ENCODE peak calls at places on chromosomes 3 and 15, in eight cellular contexts. I, N, A, G, H, Q, O and M are unnamed samples.

GRCh38 chr15:83769411-83769960 is 115.6 kb downstream of the ADAMTSL3 start:
- DNase-seq in O (no peak), H (no peak), I (no peak), G (peak), A (no peak), N (no peak), Q (no peak), M (no peak)

GRCh38 chr15:72722071-72722696 is 36.2 kb downstream of the BBS4 start:
- DNase-seq in N (peak), A (peak), O (peak), I (no peak), G (peak), H (peak), Q (peak), M (peak)

GRCh38 chr3:16183601-16184270 is 9.3 kb downstream of the GALNT15 start:
- DNase-seq in I (no peak), Q (no peak), O (no peak), H (no peak), G (no peak), N (no peak), A (no peak), M (no peak)

GRCh38 chr3:139797724-139798343 is 120.1 kb upstream of the NMNAT3 start:
- DNase-seq in A (peak), N (no peak), Q (peak), O (no peak), G (no peak), H (peak), I (no peak), M (no peak)

GRCh38 chr3:193554790-193555189 is at the start of gene ATP13A4:
- DNase-seq in O (no peak), G (peak), Q (peak), N (no peak), H (no peak), A (peak), I (no peak), M (no peak)

GRCh38 chr3:188889070-188889491 is 282.7 kb upstream of the TPRG1 start:
- DNase-seq in A (no peak), H (no peak), O (no peak), G (no peak), I (no peak), Q (no peak), N (no peak), M (no peak)

GRCh38 chr3:189041482-189042090 is 130.2 kb upstream of the TPRG1 start:
- DNase-seq in H (no peak), I (no peak), A (peak), O (no peak), N (peak), G (peak), Q (peak), M (no peak)

GRCh38 chr3:127182446-127182845 is 10.5 kb upstream of the PRR23E start:
- DNase-seq in N (no peak), G (peak), Q (no peak), A (no peak), O (no peak), H (no peak), I (no peak), M (no peak)

GRCh38 chr15:44593042-44593736 is 56.2 kb downstream of the EIF3J start:
- DNase-seq in I (no peak), N (no peak), G (peak), A (no peak), Q (no peak), H (no peak), O (no peak), M (no peak)

GRCh38 chr3:72836923-72837322 is 11.3 kb downstream of the SHQ1 start:
- DNase-seq in N (no peak), O (peak), H (peak), G (no peak), I (no peak), A (no peak), Q (no peak), M (no peak)